ENCODE peak calls at places on chromosomes 4 and X, in ten cellular contexts. Q, S, P, G, O, F, C, U, Y and Z are unnamed samples.
A peak's percentile ranks its signal among the peaks of the same experiment; 100 is the strongest.

GRCh38 chrX:2261838-2262678 is 238.7 kb downstream of the DHRSX start:
- DNase-seq in Q (no peak), S (no peak), P (no peak), C (no peak), U (no peak), F (no peak), G (no peak), O (peak; percentile 8), Y (no peak), Z (no peak)

GRCh38 chr4:182884046-182884445 is 33.1 kb downstream of the DCTD start:
- DNase-seq in P (no peak), Y (no peak), C (no peak), Q (no peak), U (no peak), F (no peak), S (no peak), O (no peak), G (no peak), Z (no peak)

GRCh38 chr4:57265831-57266582 is 155.8 kb upstream of the IGFBP7 start:
- DNase-seq in U (no peak), Y (no peak), G (no peak), S (no peak), C (no peak), F (peak; percentile 48), O (no peak), P (peak; percentile 45), Q (no peak), Z (no peak)

GRCh38 chr4:75921910-75922309 is 18.9 kb downstream of the NAAA start:
- DNase-seq in F (no peak), Q (no peak), C (no peak), O (no peak), P (no peak), S (no peak), U (no peak), G (no peak), Y (no peak), Z (no peak)

GRCh38 chr4:164614999-164615398 is 138.9 kb upstream of the SMIM31 start:
- DNase-seq in Q (no peak), S (no peak), Y (no peak), C (no peak), G (no peak), P (no peak), F (no peak), U (no peak), O (no peak), Z (no peak)

GRCh38 chrX:66126671-66127070 is 37.4 kb upstream of the HEPH start:
- DNase-seq in F (no peak), Y (no peak), G (no peak), P (no peak), C (no peak), S (no peak), Q (no peak), U (no peak), O (no peak), Z (no peak)

GRCh38 chr4:159271857-159272256 is 169.0 kb downstream of the RAPGEF2 start:
- DNase-seq in Q (no peak), U (no peak), Y (no peak), F (no peak), G (no peak), S (no peak), O (no peak), C (no peak), P (no peak), Z (no peak)

GRCh38 chr4:94934864-94935263 is 177.1 kb downstream of the BMPR1B start:
- DNase-seq in G (no peak), O (peak; percentile 50), F (no peak), U (no peak), P (no peak), S (no peak), Q (no peak), Y (no peak), C (no peak), Z (no peak)

GRCh38 chr4:115090483-115091075 is 22.8 kb downstream of the NDST4 start:
- DNase-seq in O (peak; percentile 0), Y (no peak), C (no peak), S (no peak), G (no peak), F (no peak), Q (no peak), U (no peak), P (no peak), Z (no peak)

DNA sequence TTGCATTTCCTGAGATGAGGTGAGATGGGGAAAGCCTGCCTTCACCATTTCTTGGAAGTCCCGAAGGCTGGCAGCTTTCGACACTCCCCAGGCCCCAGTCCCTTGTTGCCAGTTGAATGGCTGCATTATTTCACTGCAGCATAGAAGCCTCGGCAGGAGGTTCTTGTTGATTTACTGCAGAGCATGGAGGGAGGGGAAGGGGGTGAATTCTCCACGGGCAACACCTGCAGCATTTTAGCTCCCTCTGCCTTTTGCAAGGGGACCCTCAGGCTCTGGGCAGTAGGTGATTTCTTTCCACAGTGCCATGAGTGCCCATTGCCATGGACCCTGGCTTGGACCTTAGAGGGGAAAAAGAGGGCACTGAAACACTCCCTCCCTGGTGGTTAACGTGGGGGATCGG is 10.8 kb upstream of the BCLAF3 start:
- DNase-seq in F (no peak), U (no peak), Q (no peak), C (no peak), S (no peak), G (no peak), O (no peak), P (no peak), Y (no peak), Z (no peak)
- H3K4me3 ChIP-seq in F (no peak overlapping the region), U (no peak overlapping the region), Q (no peak overlapping the region), C (no peak overlapping the region), S (no peak overlapping the region), G (no peak overlapping the region), O (no peak overlapping the region), P (no peak overlapping the region), Y (no peak overlapping the region), Z (no peak overlapping the region)

GRCh38 chrX:137915466-137915865 is 349.5 kb downstream of the ZIC3 start:
- DNase-seq in P (no peak), Q (no peak), S (no peak), Y (no peak), G (no peak), U (no peak), O (no peak), F (no peak), C (no peak), Z (no peak)
- H3K27me3 ChIP-seq in P (no peaks in the 10 kb centered on the region), Q (no peaks in the 10 kb centered on the region), S (no peaks in the 10 kb centered on the region), Y (no peaks in the 10 kb centered on the region), G (no peaks in the 10 kb centered on the region), U (no peaks in the 10 kb centered on the region), O (no peaks in the 10 kb centered on the region), F (peaks cover 3% of the 10 kb centered on the region), C (no peaks in the 10 kb centered on the region), Z (no peaks in the 10 kb centered on the region)

GRCh38 chr4:766559-767283 is 59.2 kb downstream of the CPLX1 start:
- DNase-seq in P (peak; percentile 35), Y (no peak), C (no peak), Q (no peak), F (peak; percentile 4), O (no peak), G (peak; percentile 68), U (no peak), S (no peak), Z (no peak)
- H3K36me3 ChIP-seq in P (peaks cover 94% of the 10 kb centered on the region), Y (peaks cover 15% of the 10 kb centered on the region), C (no peaks in the 10 kb centered on the region), Q (peaks cover 100% of the 10 kb centered on the region), F (peaks cover 11% of the 10 kb centered on the region), O (peaks cover 69% of the 10 kb centered on the region), G (no peaks in the 10 kb centered on the region), U (no peaks in the 10 kb centered on the region), S (peaks cover 14% of the 10 kb centered on the region), Z (peaks cover 19% of the 10 kb centered on the region)

GRCh38 chrX:98605941-98606340 is 1722.2 kb downstream of the RPA4 start:
- DNase-seq in C (no peak), F (no peak), P (no peak), G (no peak), U (no peak), Y (no peak), Q (no peak), O (no peak), S (no peak), Z (no peak)
- H3K4me3 ChIP-seq in C (no peak overlapping the region), F (no peak overlapping the region), P (no peak overlapping the region), G (no peak overlapping the region), U (no peak overlapping the region), Y (no peak overlapping the region), Q (no peak overlapping the region), O (no peak overlapping the region), S (no peak overlapping the region), Z (no peak overlapping the region)